ENCODE peak calls at places on chromosomes 3 and 15, in eight cellular contexts. One of them, this sample, is unnamed.

GRCh38 chr3:86991840-86992430 is 986 bp upstream of the VGLL3 start:
- DNase-seq in DMS79 treated with DMSO at 0.1 percent for 48 hours: no peak
- DNase-seq in choroid plexus epithelial cell: peak; percentile 55
- DNase-seq in HEK293T: no peak
- DNase-seq in aorta: no peak
- DNase-seq in left colon: no peak
- DNase-seq in central memory CD4-positive, alpha-beta T cell: no peak
- DNase-seq in left kidney: peak; percentile 37
- DNase-seq in this sample: no peak

GRCh38 chr15:25061808-25062550 is 107.2 kb downstream of the SNRPN start:
- DNase-seq in DMS79 treated with DMSO at 0.1 percent for 48 hours: no peak
- DNase-seq in choroid plexus epithelial cell: no peak
- DNase-seq in HEK293T: no peak
- DNase-seq in aorta: peak; percentile 41
- DNase-seq in left colon: no peak
- DNase-seq in central memory CD4-positive, alpha-beta T cell: no peak
- DNase-seq in left kidney: no peak
- DNase-seq in this sample: no peak

GRCh38 chr3:43768594-43768993 is 77.9 kb downstream of the ABHD5 start:
- DNase-seq in DMS79 treated with DMSO at 0.1 percent for 48 hours: no peak
- DNase-seq in choroid plexus epithelial cell: peak; percentile 61
- DNase-seq in HEK293T: no peak
- DNase-seq in aorta: no peak
- DNase-seq in left colon: no peak
- DNase-seq in central memory CD4-positive, alpha-beta T cell: no peak
- DNase-seq in left kidney: no peak
- DNase-seq in this sample: no peak

GRCh38 chr3:10205461-10206165 is 40.9 kb downstream of the IRAK2 start:
- DNase-seq in DMS79 treated with DMSO at 0.1 percent for 48 hours: no peak
- DNase-seq in choroid plexus epithelial cell: peak; percentile 66
- DNase-seq in HEK293T: no peak
- DNase-seq in aorta: peak; percentile 93
- DNase-seq in left colon: no peak
- DNase-seq in central memory CD4-positive, alpha-beta T cell: no peak
- DNase-seq in left kidney: peak; percentile 33
- DNase-seq in this sample: peak; percentile 70

GRCh38 chr3:157532529-157533297 is 29.5 kb upstream of the VEPH1 start:
- DNase-seq in DMS79 treated with DMSO at 0.1 percent for 48 hours: peak; percentile 27
- DNase-seq in choroid plexus epithelial cell: peak; percentile 96
- DNase-seq in HEK293T: peak; percentile 67
- DNase-seq in aorta: no peak
- DNase-seq in left colon: no peak
- DNase-seq in central memory CD4-positive, alpha-beta T cell: no peak
- DNase-seq in left kidney: peak; percentile 94
- DNase-seq in this sample: peak; percentile 80

GRCh38 chr3:105845488-105845887 is 23.3 kb downstream of the CBLB start:
- DNase-seq in DMS79 treated with DMSO at 0.1 percent for 48 hours: no peak
- DNase-seq in choroid plexus epithelial cell: no peak
- DNase-seq in HEK293T: no peak
- DNase-seq in aorta: no peak
- DNase-seq in left colon: no peak
- DNase-seq in central memory CD4-positive, alpha-beta T cell: no peak
- DNase-seq in left kidney: peak; percentile 21
- DNase-seq in this sample: no peak

GRCh38 chr3:111311709-111312235 is 230.2 kb upstream of the CD96 start:
- DNase-seq in DMS79 treated with DMSO at 0.1 percent for 48 hours: no peak
- DNase-seq in choroid plexus epithelial cell: peak; percentile 85
- DNase-seq in HEK293T: no peak
- DNase-seq in aorta: no peak
- DNase-seq in left colon: no peak
- DNase-seq in central memory CD4-positive, alpha-beta T cell: no peak
- DNase-seq in left kidney: no peak
- DNase-seq in this sample: no peak

GRCh38 chr15:90906181-90906849 is 3.2 kb downstream of the MAN2A2 start:
- DNase-seq in DMS79 treated with DMSO at 0.1 percent for 48 hours: no peak
- DNase-seq in choroid plexus epithelial cell: no peak
- DNase-seq in HEK293T: no peak
- DNase-seq in aorta: no peak
- DNase-seq in left colon: no peak
- DNase-seq in central memory CD4-positive, alpha-beta T cell: no peak
- DNase-seq in left kidney: no peak
- DNase-seq in this sample: no peak

GRCh38 chr3:61250784-61251173 is 473 bp downstream of the FHIT start:
- DNase-seq in DMS79 treated with DMSO at 0.1 percent for 48 hours: no peak
- DNase-seq in choroid plexus epithelial cell: peak; percentile 9
- DNase-seq in HEK293T: peak; percentile 50
- DNase-seq in aorta: no peak
- DNase-seq in left colon: peak; percentile 40
- DNase-seq in central memory CD4-positive, alpha-beta T cell: peak; percentile 12
- DNase-seq in left kidney: peak; percentile 63
- DNase-seq in this sample: no peak

GRCh38 chr3:135143474-135143873 is 348.4 kb downstream of the EPHB1 start:
- DNase-seq in DMS79 treated with DMSO at 0.1 percent for 48 hours: no peak
- DNase-seq in choroid plexus epithelial cell: no peak
- DNase-seq in HEK293T: no peak
- DNase-seq in aorta: no peak
- DNase-seq in left colon: no peak
- DNase-seq in central memory CD4-positive, alpha-beta T cell: no peak
- DNase-seq in left kidney: no peak
- DNase-seq in this sample: no peak

GRCh38 chr3:12579919-12580318 is 23.0 kb downstream of the MKRN2 start:
- DNase-seq in DMS79 treated with DMSO at 0.1 percent for 48 hours: no peak
- DNase-seq in choroid plexus epithelial cell: peak; percentile 57
- DNase-seq in HEK293T: no peak
- DNase-seq in aorta: no peak
- DNase-seq in left colon: no peak
- DNase-seq in central memory CD4-positive, alpha-beta T cell: no peak
- DNase-seq in left kidney: no peak
- DNase-seq in this sample: no peak

GRCh38 chr3:71991051-71991450 is 206.1 kb upstream of the PROK2 start:
- DNase-seq in DMS79 treated with DMSO at 0.1 percent for 48 hours: no peak
- DNase-seq in choroid plexus epithelial cell: no peak
- DNase-seq in HEK293T: no peak
- DNase-seq in aorta: no peak
- DNase-seq in left colon: no peak
- DNase-seq in central memory CD4-positive, alpha-beta T cell: no peak
- DNase-seq in left kidney: no peak
- DNase-seq in this sample: no peak

GRCh38 chr3:14474363-14475081 is 65.6 kb downstream of the GRIP2 start:
- DNase-seq in DMS79 treated with DMSO at 0.1 percent for 48 hours: no peak
- DNase-seq in choroid plexus epithelial cell: peak; percentile 62
- DNase-seq in HEK293T: no peak
- DNase-seq in aorta: no peak
- DNase-seq in left colon: no peak
- DNase-seq in central memory CD4-positive, alpha-beta T cell: no peak
- DNase-seq in left kidney: no peak
- DNase-seq in this sample: no peak

GRCh38 chr3:173733029-173733652 is 335.6 kb downstream of the NLGN1 start:
- DNase-seq in DMS79 treated with DMSO at 0.1 percent for 48 hours: no peak
- DNase-seq in choroid plexus epithelial cell: peak; percentile 75
- DNase-seq in HEK293T: no peak
- DNase-seq in aorta: no peak
- DNase-seq in left colon: no peak
- DNase-seq in central memory CD4-positive, alpha-beta T cell: no peak
- DNase-seq in left kidney: peak; percentile 33
- DNase-seq in this sample: no peak

GRCh38 chr3:133452603-133453313 is 52.9 kb downstream of the BFSP2 start:
- DNase-seq in DMS79 treated with DMSO at 0.1 percent for 48 hours: no peak
- DNase-seq in choroid plexus epithelial cell: no peak
- DNase-seq in HEK293T: no peak
- DNase-seq in aorta: no peak
- DNase-seq in left colon: no peak
- DNase-seq in central memory CD4-positive, alpha-beta T cell: no peak
- DNase-seq in left kidney: no peak
- DNase-seq in this sample: peak; percentile 39

GRCh38 chr3:124315215-124316033 is 323.5 kb upstream of the ROPN1 start:
- DNase-seq in DMS79 treated with DMSO at 0.1 percent for 48 hours: no peak
- DNase-seq in choroid plexus epithelial cell: peak; percentile 23
- DNase-seq in HEK293T: no peak
- DNase-seq in aorta: no peak
- DNase-seq in left colon: no peak
- DNase-seq in central memory CD4-positive, alpha-beta T cell: no peak
- DNase-seq in left kidney: no peak
- DNase-seq in this sample: peak; percentile 30

GRCh38 chr3:128076783-128077624 is 24.8 kb downstream of the SEC61A1 start:
- DNase-seq in DMS79 treated with DMSO at 0.1 percent for 48 hours: peak; percentile 9
- DNase-seq in choroid plexus epithelial cell: peak; percentile 28
- DNase-seq in HEK293T: no peak
- DNase-seq in aorta: peak; percentile 84
- DNase-seq in left colon: no peak
- DNase-seq in central memory CD4-positive, alpha-beta T cell: peak; percentile 44
- DNase-seq in left kidney: peak; percentile 47
- DNase-seq in this sample: no peak

GRCh38 chr3:13016083-13016725 is 57.0 kb downstream of the IQSEC1 start:
- DNase-seq in DMS79 treated with DMSO at 0.1 percent for 48 hours: peak; percentile 72
- DNase-seq in choroid plexus epithelial cell: no peak
- DNase-seq in HEK293T: no peak
- DNase-seq in aorta: peak; percentile 83
- DNase-seq in left colon: peak; percentile 78
- DNase-seq in central memory CD4-positive, alpha-beta T cell: peak; percentile 70
- DNase-seq in left kidney: peak; percentile 64
- DNase-seq in this sample: no peak

GRCh38 chr15:59885832-59886231 is 118.3 kb upstream of the FOXB1 start:
- DNase-seq in DMS79 treated with DMSO at 0.1 percent for 48 hours: peak; percentile 85
- DNase-seq in choroid plexus epithelial cell: no peak
- DNase-seq in HEK293T: peak; percentile 39
- DNase-seq in aorta: no peak
- DNase-seq in left colon: no peak
- DNase-seq in central memory CD4-positive, alpha-beta T cell: no peak
- DNase-seq in left kidney: peak; percentile 84
- DNase-seq in this sample: no peak

GRCh38 chr3:196563721-196564225 is 4.6 kb downstream of the WDR53 start:
- DNase-seq in DMS79 treated with DMSO at 0.1 percent for 48 hours: no peak
- DNase-seq in choroid plexus epithelial cell: peak; percentile 66
- DNase-seq in HEK293T: no peak
- DNase-seq in aorta: no peak
- DNase-seq in left colon: no peak
- DNase-seq in central memory CD4-positive, alpha-beta T cell: peak; percentile 60
- DNase-seq in left kidney: no peak
- DNase-seq in this sample: no peak

GRCh38 chr3:45426161-45426560 is 37.8 kb downstream of the LARS2 start:
- DNase-seq in DMS79 treated with DMSO at 0.1 percent for 48 hours: peak; percentile 31
- DNase-seq in choroid plexus epithelial cell: no peak
- DNase-seq in HEK293T: no peak
- DNase-seq in aorta: no peak
- DNase-seq in left colon: no peak
- DNase-seq in central memory CD4-positive, alpha-beta T cell: no peak
- DNase-seq in left kidney: peak; percentile 63
- DNase-seq in this sample: no peak

GRCh38 chr3:148642616-148643015 is 55.1 kb upstream of the AGTR1 start:
- DNase-seq in DMS79 treated with DMSO at 0.1 percent for 48 hours: no peak
- DNase-seq in choroid plexus epithelial cell: peak; percentile 48
- DNase-seq in HEK293T: no peak
- DNase-seq in aorta: no peak
- DNase-seq in left colon: no peak
- DNase-seq in central memory CD4-positive, alpha-beta T cell: no peak
- DNase-seq in left kidney: no peak
- DNase-seq in this sample: no peak

GRCh38 chr3:152865675-152866074 is 30.7 kb downstream of the P2RY1 start:
- DNase-seq in DMS79 treated with DMSO at 0.1 percent for 48 hours: no peak
- DNase-seq in choroid plexus epithelial cell: no peak
- DNase-seq in HEK293T: no peak
- DNase-seq in aorta: no peak
- DNase-seq in left colon: no peak
- DNase-seq in central memory CD4-positive, alpha-beta T cell: no peak
- DNase-seq in left kidney: no peak
- DNase-seq in this sample: no peak

GRCh38 chr15:77186518-77187095 is 115.7 kb upstream of the TSPAN3 start:
- DNase-seq in DMS79 treated with DMSO at 0.1 percent for 48 hours: no peak
- DNase-seq in choroid plexus epithelial cell: peak; percentile 81
- DNase-seq in HEK293T: peak; percentile 22
- DNase-seq in aorta: no peak
- DNase-seq in left colon: no peak
- DNase-seq in central memory CD4-positive, alpha-beta T cell: no peak
- DNase-seq in left kidney: peak; percentile 45
- DNase-seq in this sample: no peak

GRCh38 chr3:50627407-50628051 is 10.6 kb downstream of the MAPKAPK3 start:
- DNase-seq in DMS79 treated with DMSO at 0.1 percent for 48 hours: no peak
- DNase-seq in choroid plexus epithelial cell: peak; percentile 62
- DNase-seq in HEK293T: peak; percentile 33
- DNase-seq in aorta: no peak
- DNase-seq in left colon: no peak
- DNase-seq in central memory CD4-positive, alpha-beta T cell: no peak
- DNase-seq in left kidney: peak; percentile 55
- DNase-seq in this sample: peak; percentile 19

GRCh38 chr3:147369671-147370123 is 36.6 kb downstream of the ZIC4 start:
- DNase-seq in DMS79 treated with DMSO at 0.1 percent for 48 hours: no peak
- DNase-seq in choroid plexus epithelial cell: peak; percentile 64
- DNase-seq in HEK293T: peak; percentile 21
- DNase-seq in aorta: no peak
- DNase-seq in left colon: no peak
- DNase-seq in central memory CD4-positive, alpha-beta T cell: no peak
- DNase-seq in left kidney: no peak
- DNase-seq in this sample: no peak

GRCh38 chr3:122942937-122943827 is 84.4 kb downstream of the SEMA5B start:
- DNase-seq in DMS79 treated with DMSO at 0.1 percent for 48 hours: no peak
- DNase-seq in choroid plexus epithelial cell: peak; percentile 55
- DNase-seq in HEK293T: peak; percentile 85
- DNase-seq in aorta: peak; percentile 90
- DNase-seq in left colon: peak; percentile 41
- DNase-seq in central memory CD4-positive, alpha-beta T cell: no peak
- DNase-seq in left kidney: peak; percentile 91
- DNase-seq in this sample: peak; percentile 13

GRCh38 chr15:39974656-39975230 is 40.8 kb downstream of the EIF2AK4 start:
- DNase-seq in DMS79 treated with DMSO at 0.1 percent for 48 hours: no peak
- DNase-seq in choroid plexus epithelial cell: no peak
- DNase-seq in HEK293T: no peak
- DNase-seq in aorta: no peak
- DNase-seq in left colon: no peak
- DNase-seq in central memory CD4-positive, alpha-beta T cell: no peak
- DNase-seq in left kidney: no peak
- DNase-seq in this sample: no peak

GRCh38 chr3:128709506-128710210 is 16.3 kb upstream of the RAB7A start:
- DNase-seq in DMS79 treated with DMSO at 0.1 percent for 48 hours: no peak
- DNase-seq in choroid plexus epithelial cell: no peak
- DNase-seq in HEK293T: no peak
- DNase-seq in aorta: no peak
- DNase-seq in left colon: no peak
- DNase-seq in central memory CD4-positive, alpha-beta T cell: no peak
- DNase-seq in left kidney: no peak
- DNase-seq in this sample: no peak

GRCh38 chr3:20039082-20039764 is 1.0 kb upstream of the KAT2B start:
- DNase-seq in DMS79 treated with DMSO at 0.1 percent for 48 hours: no peak
- DNase-seq in choroid plexus epithelial cell: no peak
- DNase-seq in HEK293T: no peak
- DNase-seq in aorta: no peak
- DNase-seq in left colon: no peak
- DNase-seq in central memory CD4-positive, alpha-beta T cell: peak; percentile 17
- DNase-seq in left kidney: no peak
- DNase-seq in this sample: no peak

GRCh38 chr3:100024520-100025303 is 89.6 kb downstream of the FILIP1L start:
- DNase-seq in DMS79 treated with DMSO at 0.1 percent for 48 hours: no peak
- DNase-seq in choroid plexus epithelial cell: peak; percentile 62
- DNase-seq in HEK293T: no peak
- DNase-seq in aorta: no peak
- DNase-seq in left colon: no peak
- DNase-seq in central memory CD4-positive, alpha-beta T cell: no peak
- DNase-seq in left kidney: no peak
- DNase-seq in this sample: no peak

GRCh38 chr15:62844564-62845235 is 197.8 kb upstream of the TPM1 start:
- DNase-seq in DMS79 treated with DMSO at 0.1 percent for 48 hours: no peak
- DNase-seq in choroid plexus epithelial cell: peak; percentile 55
- DNase-seq in HEK293T: no peak
- DNase-seq in aorta: no peak
- DNase-seq in left colon: no peak
- DNase-seq in central memory CD4-positive, alpha-beta T cell: no peak
- DNase-seq in left kidney: no peak
- DNase-seq in this sample: no peak

GRCh38 chr15:33581032-33581431 is 270.3 kb downstream of the RYR3 start:
- DNase-seq in DMS79 treated with DMSO at 0.1 percent for 48 hours: no peak
- DNase-seq in choroid plexus epithelial cell: peak; percentile 41
- DNase-seq in HEK293T: no peak
- DNase-seq in aorta: no peak
- DNase-seq in left colon: no peak
- DNase-seq in central memory CD4-positive, alpha-beta T cell: no peak
- DNase-seq in left kidney: no peak
- DNase-seq in this sample: no peak

GRCh38 chr3:66199089-66199473 is 21.7 kb upstream of the SLC25A26 start:
- DNase-seq in DMS79 treated with DMSO at 0.1 percent for 48 hours: no peak
- DNase-seq in choroid plexus epithelial cell: no peak
- DNase-seq in HEK293T: no peak
- DNase-seq in aorta: no peak
- DNase-seq in left colon: no peak
- DNase-seq in central memory CD4-positive, alpha-beta T cell: no peak
- DNase-seq in left kidney: no peak
- DNase-seq in this sample: no peak

This sample was measured in amniotic stem cell.